ENCODE peak calls at places on chromosomes 11 and 22, in five cellular contexts. D is neuronal stem cell, X is IMR-90, B is H1, P is trophoblast cell. E is an unnamed sample.
A peak's percentile ranks its signal among the peaks of the same experiment; 100 is the strongest.

GRCh38 chr11:113675003-113675471 is 31.1 kb downstream of the TMPRSS5 start:
- DNase-seq in D (no peak), X (peak; percentile 88), B (no peak), P (no peak), E (peak; percentile 76)

GRCh38 chr11:47177229-47177845 is 658 bp upstream of the ARFGAP2 start:
- DNase-seq in D (peak; percentile 71), X (peak; percentile 74), B (peak; percentile 86), P (peak; percentile 64), E (peak; percentile 88)

GRCh38 chr22:31044262-31044861 is 36.8 kb upstream of the SMTN start:
- DNase-seq in D (no peak), X (peak; percentile 74), B (no peak), P (no peak), E (no peak)

GRCh38 chr11:80638296-80638695 is 1197.5 kb upstream of the TENM4 start:
- DNase-seq in D (no peak), X (no peak), B (no peak), P (peak; percentile 42), E (no peak)

GRCh38 chr22:41991111-41991510 is 7.5 kb upstream of the WBP2NL start:
- DNase-seq in D (no peak), X (no peak), B (no peak), P (no peak), E (no peak)

GRCh38 chr11:134532176-134532920 is 120.3 kb upstream of the B3GAT1 start:
- DNase-seq in D (no peak), X (no peak), B (peak; percentile 40), P (no peak), E (no peak)

GRCh38 chr11:47523491-47524199 is 29.3 kb downstream of the CELF1 start:
- DNase-seq in D (no peak), X (peak; percentile 87), B (no peak), P (no peak), E (peak; percentile 92)

GRCh38 chr11:66454253-66454652 is 12.5 kb upstream of the PELI3 start:
- DNase-seq in D (no peak), X (no peak), B (no peak), P (peak; percentile 71), E (no peak)

GRCh38 chr11:2300936-2301630 is 635 bp downstream of the C11orf21 start:
- DNase-seq in D (no peak), X (no peak), B (no peak), P (no peak), E (no peak)

GRCh38 chr11:44943118-44943517 is 7.6 kb downstream of the TP53I11 start:
- DNase-seq in D (no peak), X (no peak), B (no peak), P (no peak), E (no peak)

GRCh38 chr11:86374586-86374985 is at the start of gene CCDC81:
- DNase-seq in D (peak; percentile 58), X (no peak), B (peak; percentile 82), P (no peak), E (no peak)

GRCh38 chr22:44351685-44352377 is 39.1 kb upstream of the SHISAL1 start:
- DNase-seq in D (no peak), X (peak; percentile 95), B (no peak), P (peak; percentile 95), E (peak; percentile 89)

GRCh38 chr22:45452565-45453449 is 39.3 kb downstream of the RIBC2 start:
- DNase-seq in D (no peak), X (peak; percentile 67), B (no peak), P (peak; percentile 58), E (no peak)

GRCh38 chr11:46421257-46421880 is 29.8 kb upstream of the CHRM4 start:
- DNase-seq in D (no peak), X (no peak), B (no peak), P (no peak), E (no peak)

GRCh38 chr11:1172729-1173117 is 15.0 kb downstream of the MUC5AC start:
- DNase-seq in D (no peak), X (no peak), B (no peak), P (no peak), E (no peak)

GRCh38 chr11:96736591-96736990 is 346.8 kb downstream of the JRKL start:
- DNase-seq in D (no peak), X (no peak), B (no peak), P (no peak), E (no peak)

GRCh38 chr22:40484906-40485660 is 114.7 kb downstream of the SGSM3 start:
- DNase-seq in D (no peak), X (peak; percentile 47), B (no peak), P (peak; percentile 33), E (peak; percentile 49)

GRCh38 chr11:128206476-128206875 is 380.9 kb downstream of the ETS1 start:
- DNase-seq in D (no peak), X (no peak), B (no peak), P (no peak), E (no peak)

GRCh38 chr11:73652046-73652730 is 5.8 kb downstream of the PLEKHB1 start:
- DNase-seq in D (peak; percentile 84), X (no peak), B (peak; percentile 49), P (no peak), E (no peak)

GRCh38 chr22:50542416-50542927 is 3.2 kb upstream of the KLHDC7B start:
- DNase-seq in D (no peak), X (no peak), B (no peak), P (no peak), E (no peak)

GRCh38 chr11:57335343-57336110 is at the start of gene SSRP1:
- DNase-seq in D (peak; percentile 73), X (peak; percentile 83), B (peak; percentile 82), P (peak; percentile 60), E (peak; percentile 91)

DNA sequence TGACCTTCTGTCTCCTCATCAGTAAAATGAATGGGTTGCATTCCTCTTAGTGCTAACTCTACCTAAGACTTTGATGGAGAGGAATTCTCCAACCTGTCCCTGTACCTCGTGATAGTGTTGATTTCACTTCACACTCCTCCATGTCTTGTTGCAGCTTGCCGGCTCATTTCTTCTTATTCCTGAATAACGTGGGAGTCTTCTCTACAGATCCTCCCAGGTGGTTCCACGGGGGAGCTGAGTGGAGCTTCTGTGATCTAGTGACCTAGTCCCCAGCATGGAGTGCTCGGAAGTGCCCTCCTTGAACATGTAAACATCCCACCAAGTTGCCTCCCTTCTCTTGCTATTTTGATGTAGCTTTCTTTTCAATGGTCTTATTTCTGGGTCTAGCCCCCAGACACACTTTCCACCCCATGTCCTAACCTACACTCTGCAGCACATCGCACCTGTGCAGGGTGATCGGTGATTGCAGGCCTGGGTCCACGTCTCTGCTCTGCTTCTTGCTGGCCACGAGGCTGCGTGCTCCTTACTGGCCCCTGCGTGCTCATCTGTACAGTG is 44.8 kb upstream of the MYEOV start:
- DNase-seq in D (no peak), X (no peak), B (no peak), P (no peak), E (no peak)
- H3K14ac ChIP-seq in D (no peak overlapping the region), X (no peak overlapping the region), B (no peak overlapping the region), P (no peak overlapping the region), E (peak overlapping the region; percentile 93)

GRCh38 chr11:10567466-10567865 is 999 bp downstream of the LYVE1 start:
- DNase-seq in D (no peak), X (no peak), B (no peak), P (no peak), E (no peak)
- H3K4me3 ChIP-seq in D (no peak overlapping the region), X (no peak overlapping the region), B (no peak overlapping the region), P (no peak overlapping the region), E (no peak overlapping the region)

GRCh38 chr11:120066738-120067303 is 71.1 kb downstream of the TRIM29 start:
- DNase-seq in D (no peak), X (no peak), B (peak; percentile 34), P (no peak), E (no peak)
- H3K23ac ChIP-seq in D (no peak overlapping the region), X (no peak overlapping the region), B (no peak overlapping the region), P (no peak overlapping the region), E (no peak overlapping the region)

DNA sequence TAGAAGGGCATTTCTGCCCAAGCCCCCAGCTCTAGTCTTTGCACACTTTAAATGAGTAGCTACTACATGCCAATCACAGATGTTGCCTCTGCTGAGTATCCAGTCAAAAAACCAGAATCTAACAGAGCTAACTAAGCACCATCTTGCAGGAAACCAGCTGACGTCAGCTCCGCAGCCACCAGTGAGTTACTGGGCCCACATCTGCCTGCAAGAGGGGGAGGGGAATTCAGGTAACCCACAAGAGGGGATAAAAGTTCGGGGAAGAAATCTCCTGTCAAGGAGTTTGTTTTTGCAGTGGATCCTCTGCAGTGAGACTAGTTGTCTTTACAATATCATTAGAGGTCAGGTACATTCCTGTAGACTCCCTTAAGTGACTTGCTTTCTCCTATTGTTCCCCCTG is 9.2 kb downstream of the CD44 start:
- DNase-seq in D (no peak), X (no peak), B (no peak), P (no peak), E (no peak)
- H3K14ac ChIP-seq in D (no peak overlapping the region), X (no peak overlapping the region), B (no peak overlapping the region), P (no peak overlapping the region), E (no peak overlapping the region)

GRCh38 chr11:125457814-125458343 is 38.2 kb downstream of the FEZ1 start:
- DNase-seq in D (no peak), X (peak; percentile 81), B (peak; percentile 40), P (no peak), E (no peak)
- H3K4me3 ChIP-seq in D (no peak overlapping the region), X (no peak overlapping the region), B (no peak overlapping the region), P (no peak overlapping the region), E (no peak overlapping the region)

GRCh38 chr11:10305262-10305963 is 540 bp downstream of the ADM start:
- DNase-seq in D (no peak), X (peak; percentile 9), B (peak; percentile 66), P (peak; percentile 44), E (no peak)
- H3K23ac ChIP-seq in D (peak overlapping the region; percentile 37), X (peak overlapping the region; percentile 98), B (no peak overlapping the region), P (no peak overlapping the region), E (peak overlapping the region; percentile 77)

E was measured in mesenchymal stem cell.